ENCODE peak calls at places on chromosomes 2 and 18, in five cellular contexts. One of them, this sample, is unnamed.

GRCh38 chr2:3626817-3627499 is 31.0 kb upstream of the ALLC start:
- DNase-seq in A549: no peak
- DNase-seq in K562: no peak
- DNase-seq in HCT116: no peak
- DNase-seq in GM23338: no peak
- DNase-seq in this sample: no peak

GRCh38 chr2:130836501-130837174 is at the start of gene ARHGEF4:
- DNase-seq in A549: peak; percentile 49
- DNase-seq in K562: peak; percentile 87
- DNase-seq in HCT116: peak; percentile 50
- DNase-seq in GM23338: peak; percentile 83
- DNase-seq in this sample: no peak

GRCh38 chr2:95382686-95383634 is 19.5 kb upstream of the FAHD2A start:
- DNase-seq in A549: no peak
- DNase-seq in K562: no peak
- DNase-seq in HCT116: no peak
- DNase-seq in GM23338: no peak
- DNase-seq in this sample: no peak

GRCh38 chr2:239278941-239279365 is 121.9 kb downstream of the HDAC4 start:
- DNase-seq in A549: no peak
- DNase-seq in K562: no peak
- DNase-seq in HCT116: peak; percentile 42
- DNase-seq in GM23338: no peak
- DNase-seq in this sample: no peak

GRCh38 chr2:113133696-113134558 is 6.5 kb downstream of the IL1RN start:
- DNase-seq in A549: no peak
- DNase-seq in K562: no peak
- DNase-seq in HCT116: no peak
- DNase-seq in GM23338: no peak
- DNase-seq in this sample: no peak

GRCh38 chr18:13879937-13880336 is 35.4 kb downstream of the MC2R start:
- DNase-seq in A549: no peak
- DNase-seq in K562: no peak
- DNase-seq in HCT116: no peak
- DNase-seq in GM23338: no peak
- DNase-seq in this sample: no peak

GRCh38 chr2:190812506-190813294 is 67.9 kb upstream of the GLS start:
- DNase-seq in A549: no peak
- DNase-seq in K562: no peak
- DNase-seq in HCT116: no peak
- DNase-seq in GM23338: no peak
- DNase-seq in this sample: no peak

GRCh38 chr2:15953891-15954680 is 13.7 kb downstream of the MYCN start:
- DNase-seq in A549: no peak
- DNase-seq in K562: no peak
- DNase-seq in HCT116: no peak
- DNase-seq in GM23338: no peak
- DNase-seq in this sample: no peak

GRCh38 chr2:235749121-235749780 is 255.4 kb downstream of the AGAP1 start:
- DNase-seq in A549: no peak
- DNase-seq in K562: no peak
- DNase-seq in HCT116: no peak
- DNase-seq in GM23338: no peak
- DNase-seq in this sample: no peak

GRCh38 chr2:232571026-232571474 is 20.6 kb downstream of the EIF4E2 start:
- DNase-seq in A549: no peak
- DNase-seq in K562: no peak
- DNase-seq in HCT116: no peak
- DNase-seq in GM23338: no peak
- DNase-seq in this sample: no peak

GRCh38 chr18:79611040-79611681 is 68.4 kb upstream of the CTDP1 start:
- DNase-seq in A549: peak; percentile 4
- DNase-seq in K562: peak; percentile 42
- DNase-seq in HCT116: peak; percentile 2
- DNase-seq in GM23338: peak; percentile 37
- DNase-seq in this sample: no peak

GRCh38 chr2:17135619-17136018 is 382.6 kb downstream of the RAD51AP2 start:
- DNase-seq in A549: no peak
- DNase-seq in K562: no peak
- DNase-seq in HCT116: no peak
- DNase-seq in GM23338: no peak
- DNase-seq in this sample: no peak

GRCh38 chr18:77320960-77321559 is 71.4 kb downstream of the GALR1 start:
- DNase-seq in A549: no peak
- DNase-seq in K562: no peak
- DNase-seq in HCT116: no peak
- DNase-seq in GM23338: no peak
- DNase-seq in this sample: no peak

GRCh38 chr2:241569831-241570281 is 11.3 kb downstream of the BOK start:
- DNase-seq in A549: no peak
- DNase-seq in K562: no peak
- DNase-seq in HCT116: no peak
- DNase-seq in GM23338: no peak
- DNase-seq in this sample: no peak

GRCh38 chr2:189580662-189581353 is at the start of gene SLC40A1:
- DNase-seq in A549: peak; percentile 80
- DNase-seq in K562: peak; percentile 69
- DNase-seq in HCT116: no peak
- DNase-seq in GM23338: peak; percentile 73
- DNase-seq in this sample: peak; percentile 18

GRCh38 chr2:75064691-75065396 is 106.4 kb downstream of the POLE4 start:
- DNase-seq in A549: peak; percentile 58
- DNase-seq in K562: peak; percentile 68
- DNase-seq in HCT116: peak; percentile 31
- DNase-seq in GM23338: peak; percentile 77
- DNase-seq in this sample: no peak

GRCh38 chr18:644395-645004 is 13.0 kb upstream of the TYMS start:
- DNase-seq in A549: no peak
- DNase-seq in K562: no peak
- DNase-seq in HCT116: no peak
- DNase-seq in GM23338: no peak
- DNase-seq in this sample: no peak

GRCh38 chr2:12211326-12212170 is 465.1 kb downstream of the LPIN1 start:
- DNase-seq in A549: no peak
- DNase-seq in K562: no peak
- DNase-seq in HCT116: no peak
- DNase-seq in GM23338: no peak
- DNase-seq in this sample: no peak

GRCh38 chr2:112728029-112728362 is 7.2 kb downstream of the NT5DC4 start:
- DNase-seq in A549: no peak
- DNase-seq in K562: peak; percentile 46
- DNase-seq in HCT116: no peak
- DNase-seq in GM23338: no peak
- DNase-seq in this sample: no peak

GRCh38 chr18:4252840-4253239 is 202.3 kb downstream of the DLGAP1 start:
- DNase-seq in A549: no peak
- DNase-seq in K562: no peak
- DNase-seq in HCT116: no peak
- DNase-seq in GM23338: no peak
- DNase-seq in this sample: no peak

GRCh38 chr18:54806526-54806925 is 21.8 kb upstream of the RAB27B start:
- DNase-seq in A549: no peak
- DNase-seq in K562: no peak
- DNase-seq in HCT116: no peak
- DNase-seq in GM23338: no peak
- DNase-seq in this sample: no peak

GRCh38 chr2:102005989-102006885 is 14.5 kb downstream of the IL1R2 start:
- DNase-seq in A549: peak; percentile 52
- DNase-seq in K562: peak; percentile 67
- DNase-seq in HCT116: peak; percentile 44
- DNase-seq in GM23338: peak; percentile 90
- DNase-seq in this sample: peak; percentile 47

GRCh38 chr2:112000399-112001135 is 54.5 kb upstream of the TMEM87B start:
- DNase-seq in A549: no peak
- DNase-seq in K562: no peak
- DNase-seq in HCT116: no peak
- DNase-seq in GM23338: no peak
- DNase-seq in this sample: no peak

GRCh38 chr2:16324544-16324937 is 341.1 kb downstream of the CYRIA start:
- DNase-seq in A549: no peak
- DNase-seq in K562: no peak
- DNase-seq in HCT116: no peak
- DNase-seq in GM23338: no peak
- DNase-seq in this sample: no peak

GRCh38 chr2:169933124-169933711 is 106.0 kb downstream of the UBR3 start:
- DNase-seq in A549: peak; percentile 57
- DNase-seq in K562: peak; percentile 65
- DNase-seq in HCT116: peak; percentile 22
- DNase-seq in GM23338: peak; percentile 61
- DNase-seq in this sample: peak; percentile 13

GRCh38 chr2:86751778-86752177 is 31.7 kb downstream of the RMND5A start:
- DNase-seq in A549: no peak
- DNase-seq in K562: no peak
- DNase-seq in HCT116: no peak
- DNase-seq in GM23338: no peak
- DNase-seq in this sample: no peak

GRCh38 chr2:195531754-195532153 is 125.3 kb upstream of the SLC39A10 start:
- DNase-seq in A549: no peak
- DNase-seq in K562: no peak
- DNase-seq in HCT116: no peak
- DNase-seq in GM23338: no peak
- DNase-seq in this sample: no peak

GRCh38 chr2:24870440-24870839 is 49.6 kb downstream of the ADCY3 start:
- DNase-seq in A549: no peak
- DNase-seq in K562: no peak
- DNase-seq in HCT116: no peak
- DNase-seq in GM23338: no peak
- DNase-seq in this sample: no peak

GRCh38 chr2:197286805-197287595 is 23.6 kb downstream of the ANKRD44 start:
- DNase-seq in A549: peak; percentile 90
- DNase-seq in K562: no peak
- DNase-seq in HCT116: no peak
- DNase-seq in GM23338: no peak
- DNase-seq in this sample: no peak

GRCh38 chr2:239216614-239217273 is 184.1 kb downstream of the HDAC4 start:
- DNase-seq in A549: no peak
- DNase-seq in K562: no peak
- DNase-seq in HCT116: no peak
- DNase-seq in GM23338: no peak
- DNase-seq in this sample: no peak

GRCh38 chr18:10416020-10416419 is 38.4 kb upstream of the APCDD1 start:
- DNase-seq in A549: no peak
- DNase-seq in K562: no peak
- DNase-seq in HCT116: no peak
- DNase-seq in GM23338: no peak
- DNase-seq in this sample: no peak

GRCh38 chr2:45168731-45169338 is 159.6 kb upstream of the SIX2 start:
- DNase-seq in A549: peak; percentile 46
- DNase-seq in K562: no peak
- DNase-seq in HCT116: no peak
- DNase-seq in GM23338: peak; percentile 55
- DNase-seq in this sample: peak; percentile 6

GRCh38 chr18:32674491-32674890 is 98.3 kb downstream of the KLHL14 start:
- DNase-seq in A549: peak; percentile 17
- DNase-seq in K562: no peak
- DNase-seq in HCT116: no peak
- DNase-seq in GM23338: peak; percentile 32
- DNase-seq in this sample: no peak

GRCh38 chr2:221380686-221381085 is 191.4 kb downstream of the EPHA4 start:
- DNase-seq in A549: no peak
- DNase-seq in K562: no peak
- DNase-seq in HCT116: no peak
- DNase-seq in GM23338: no peak
- DNase-seq in this sample: no peak
- TF ChIP-seq REST in A549: no peak
- TF ChIP-seq REST in K562: no peak
- TF ChIP-seq REST in HCT116: no peak
- TF ChIP-seq REST in GM23338: no peak
- TF ChIP-seq REST in this sample: no peak

GRCh38 chr2:143807192-143807591 is 678.0 kb downstream of the ARHGAP15 start:
- DNase-seq in A549: no peak
- DNase-seq in K562: no peak
- DNase-seq in HCT116: no peak
- DNase-seq in GM23338: no peak
- DNase-seq in this sample: no peak

GRCh38 chr2:143803936-143804335 is 674.7 kb downstream of the ARHGAP15 start:
- DNase-seq in A549: no peak
- DNase-seq in K562: no peak
- DNase-seq in HCT116: no peak
- DNase-seq in GM23338: no peak
- DNase-seq in this sample: no peak

GRCh38 chr2:143802871-143803650 is 673.8 kb downstream of the ARHGAP15 start:
- DNase-seq in A549: no peak
- DNase-seq in K562: no peak
- DNase-seq in HCT116: no peak
- DNase-seq in GM23338: no peak
- DNase-seq in this sample: no peak

GRCh38 chr2:143807677-143808076 is 678.5 kb downstream of the ARHGAP15 start:
- DNase-seq in A549: no peak
- DNase-seq in K562: no peak
- DNase-seq in HCT116: no peak
- DNase-seq in GM23338: no peak
- DNase-seq in this sample: peak; percentile 89

GRCh38 chr2:143808166-143808565 is 678.9 kb downstream of the ARHGAP15 start:
- DNase-seq in A549: no peak
- DNase-seq in K562: no peak
- DNase-seq in HCT116: no peak
- DNase-seq in GM23338: no peak
- DNase-seq in this sample: peak; percentile 11
- TF ChIP-seq REST in A549: no peak
- TF ChIP-seq REST in K562: no peak
- TF ChIP-seq REST in HCT116: no peak
- TF ChIP-seq REST in GM23338: no peak
- TF ChIP-seq REST in this sample: no peak

GRCh38 chr18:63850010-63850409 is 37.5 kb upstream of the SERPINB2 start:
- DNase-seq in A549: peak; percentile 62
- DNase-seq in K562: no peak
- DNase-seq in HCT116: peak; percentile 32
- DNase-seq in GM23338: peak; percentile 76
- DNase-seq in this sample: peak; percentile 88

GRCh38 chr18:63843008-63843407 is 44.5 kb upstream of the SERPINB2 start:
- DNase-seq in A549: no peak
- DNase-seq in K562: no peak
- DNase-seq in HCT116: no peak
- DNase-seq in GM23338: no peak
- DNase-seq in this sample: no peak

GRCh38 chr18:63848159-63848558 is 39.3 kb upstream of the SERPINB2 start:
- DNase-seq in A549: peak; percentile 70
- DNase-seq in K562: no peak
- DNase-seq in HCT116: peak; percentile 66
- DNase-seq in GM23338: peak; percentile 77
- DNase-seq in this sample: peak; percentile 55

GRCh38 chr18:63844254-63844653 is 43.3 kb upstream of the SERPINB2 start:
- DNase-seq in A549: peak; percentile 43
- DNase-seq in K562: no peak
- DNase-seq in HCT116: peak; percentile 31
- DNase-seq in GM23338: peak; percentile 61
- DNase-seq in this sample: no peak
- TF ChIP-seq REST in A549: no peak
- TF ChIP-seq REST in K562: no peak
- TF ChIP-seq REST in HCT116: no peak
- TF ChIP-seq REST in GM23338: no peak
- TF ChIP-seq REST in this sample: no peak

GRCh38 chr2:209619782-209620181 is 151.8 kb upstream of the UNC80 start:
- DNase-seq in A549: no peak
- DNase-seq in K562: no peak
- DNase-seq in HCT116: no peak
- DNase-seq in GM23338: no peak
- DNase-seq in this sample: peak; percentile 35

GRCh38 chr2:209629622-209630021 is 142.0 kb upstream of the UNC80 start:
- DNase-seq in A549: no peak
- DNase-seq in K562: no peak
- DNase-seq in HCT116: no peak
- DNase-seq in GM23338: peak; percentile 41
- DNase-seq in this sample: no peak

GRCh38 chr2:209624192-209624938 is 147.3 kb upstream of the UNC80 start:
- DNase-seq in A549: no peak
- DNase-seq in K562: no peak
- DNase-seq in HCT116: no peak
- DNase-seq in GM23338: no peak
- DNase-seq in this sample: no peak
- TF ChIP-seq REST in A549: no peak
- TF ChIP-seq REST in K562: no peak
- TF ChIP-seq REST in HCT116: no peak
- TF ChIP-seq REST in GM23338: no peak
- TF ChIP-seq REST in this sample: no peak

This sample was measured in HL-60.